ENCODE peak calls at places on chromosomes 3 and 15, in five cellular contexts. W, X, O, I and Y are unnamed samples.
A peak's percentile ranks its signal among the peaks of the same experiment; 100 is the strongest.

GRCh38 chr15:23422099-23422945 is 24.7 kb downstream of the GOLGA6L2 start:
- DNase-seq in O (peak; percentile 89), I (no peak), X (no peak), W (no peak), Y (peak; percentile 65)

GRCh38 chr3:55468251-55468650 is 18.9 kb downstream of the WNT5A start:
- DNase-seq in W (no peak), I (no peak), O (no peak), X (no peak), Y (no peak)

GRCh38 chr3:187919018-187919417 is 173.8 kb upstream of the BCL6 start:
- DNase-seq in X (no peak), O (no peak), I (no peak), W (peak; percentile 60), Y (no peak)

GRCh38 chr15:70505971-70506887 is 257.1 kb downstream of the UACA start:
- DNase-seq in O (no peak), X (no peak), I (no peak), W (no peak), Y (no peak)

GRCh38 chr15:54567408-54568040 is 589.3 kb downstream of the UNC13C start:
- DNase-seq in W (no peak), I (no peak), X (no peak), O (no peak), Y (no peak)

GRCh38 chr3:155481089-155481488 is 187.6 kb upstream of the STRIT1 start:
- DNase-seq in W (no peak), I (no peak), O (no peak), X (no peak), Y (no peak)

GRCh38 chr3:11096266-11097135 is 57.8 kb upstream of the HRH1 start:
- DNase-seq in O (peak; percentile 89), W (no peak), X (peak; percentile 74), I (peak; percentile 93), Y (no peak)

GRCh38 chr15:70714575-70714974 is 48.8 kb downstream of the UACA start:
- DNase-seq in I (peak; percentile 47), O (no peak), X (no peak), W (no peak), Y (no peak)

GRCh38 chr15:69296606-69297005 is 2.1 kb upstream of the PAQR5 start:
- DNase-seq in X (no peak), O (peak; percentile 19), I (no peak), W (no peak), Y (no peak)

GRCh38 chr3:69665026-69665739 is 74.1 kb upstream of the MITF start:
- DNase-seq in I (peak; percentile 73), O (no peak), X (no peak), W (no peak), Y (no peak)

GRCh38 chr3:38314112-38314766 is 32.1 kb downstream of the SLC22A14 start:
- DNase-seq in X (no peak), W (no peak), I (no peak), O (no peak), Y (no peak)

GRCh38 chr3:123949606-123950005 is 11.4 kb downstream of the CCDC14 start:
- DNase-seq in I (peak; percentile 62), X (no peak), W (no peak), O (no peak), Y (no peak)

GRCh38 chr3:78632925-78633324 is 1134.9 kb downstream of the ROBO1 start:
- DNase-seq in W (no peak), I (no peak), X (no peak), O (no peak), Y (no peak)

GRCh38 chr3:49602877-49603411 is 48.7 kb downstream of the BSN start:
- DNase-seq in I (peak; percentile 83), X (peak; percentile 63), W (peak; percentile 32), O (no peak), Y (no peak)

GRCh38 chr3:48215019-48215418 is 8.3 kb upstream of the CAMP start:
- DNase-seq in W (no peak), I (no peak), O (peak; percentile 77), X (no peak), Y (peak; percentile 72)

GRCh38 chr3:107846282-107846852 is 244.5 kb downstream of the CD47 start:
- DNase-seq in O (peak; percentile 81), X (peak; percentile 64), I (peak; percentile 25), W (peak; percentile 4), Y (no peak)

GRCh38 chr3:128280466-128281455 is 127.5 kb downstream of the EEFSEC start:
- DNase-seq in W (no peak), I (no peak), O (no peak), X (no peak), Y (no peak)

GRCh38 chr3:27089641-27090040 is 279.5 kb downstream of the NEK10 start:
- DNase-seq in O (no peak), X (no peak), W (no peak), I (no peak), Y (no peak)

GRCh38 chr3:49803464-49804140 is 541 bp downstream of the INKA1 start:
- DNase-seq in W (peak; percentile 66), X (no peak), O (no peak), I (peak; percentile 90), Y (peak; percentile 79)

GRCh38 chr3:184662192-184662591 is 49.7 kb downstream of the MAGEF1 start:
- DNase-seq in W (no peak), X (no peak), I (no peak), O (no peak), Y (no peak)

GRCh38 chr3:178513539-178514410 is 22.5 kb upstream of the KCNMB2 start:
- DNase-seq in X (no peak), O (no peak), I (no peak), W (no peak), Y (no peak)

GRCh38 chr3:32848215-32848614 is 30.4 kb downstream of the TRIM71 start:
- DNase-seq in I (no peak), W (no peak), X (no peak), O (no peak), Y (no peak)

DNA sequence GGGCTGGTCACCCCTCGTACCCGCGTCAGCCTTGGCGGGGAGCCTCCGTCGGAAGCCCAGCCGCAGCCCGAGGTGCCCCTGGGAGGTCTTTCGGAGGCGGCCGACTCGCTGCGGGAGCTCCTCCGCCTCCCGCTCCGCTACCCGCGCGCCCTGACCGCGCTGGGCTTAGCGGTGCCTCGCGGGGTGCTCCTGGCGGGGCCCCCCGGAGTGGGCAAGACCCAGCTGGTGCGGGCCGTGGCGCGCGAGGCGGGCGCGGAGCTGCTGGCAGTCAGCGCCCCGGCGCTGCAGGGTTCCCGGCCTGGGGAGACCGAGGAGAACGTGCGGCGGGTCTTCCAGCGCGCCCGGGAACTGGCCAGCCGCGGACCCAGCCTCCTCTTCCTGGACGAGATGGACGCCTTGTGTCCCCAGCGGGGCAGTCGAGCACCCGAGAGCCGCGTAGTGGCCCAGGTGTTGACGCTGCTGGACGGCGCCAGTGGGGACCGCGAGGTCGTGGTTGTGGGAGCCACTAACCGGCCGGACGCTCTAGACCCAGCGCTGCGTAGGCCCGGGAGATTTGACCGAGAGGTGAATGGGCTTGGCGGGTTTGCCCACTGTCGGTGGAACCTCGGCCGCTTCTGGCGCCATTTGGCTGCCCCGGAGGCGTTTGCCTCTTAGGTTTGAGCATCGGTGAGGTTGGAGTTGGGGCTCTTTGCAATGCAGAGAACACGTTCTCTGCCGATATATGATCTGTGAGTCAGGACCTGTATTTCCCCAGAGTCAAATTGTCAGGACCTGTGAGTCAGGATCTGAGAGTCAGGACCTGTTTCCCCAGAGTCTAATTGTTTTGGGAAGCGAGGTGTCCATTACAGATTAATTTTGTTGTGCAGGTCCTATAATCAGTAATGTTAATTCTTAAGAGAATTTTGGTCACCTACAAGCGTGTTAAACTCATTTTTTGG is 24.9 kb upstream of the GATM start:
- DNase-seq in I (peak; percentile 89), W (no peak), O (no peak), X (no peak), Y (peak; percentile 66)
- H3K27ac ChIP-seq in I (peak overlapping the region; percentile 63), W (peak overlapping the region; percentile 80), O (peak overlapping the region; percentile 90), X (peak overlapping the region; percentile 97), Y (peak overlapping the region; percentile 88)

DNA sequence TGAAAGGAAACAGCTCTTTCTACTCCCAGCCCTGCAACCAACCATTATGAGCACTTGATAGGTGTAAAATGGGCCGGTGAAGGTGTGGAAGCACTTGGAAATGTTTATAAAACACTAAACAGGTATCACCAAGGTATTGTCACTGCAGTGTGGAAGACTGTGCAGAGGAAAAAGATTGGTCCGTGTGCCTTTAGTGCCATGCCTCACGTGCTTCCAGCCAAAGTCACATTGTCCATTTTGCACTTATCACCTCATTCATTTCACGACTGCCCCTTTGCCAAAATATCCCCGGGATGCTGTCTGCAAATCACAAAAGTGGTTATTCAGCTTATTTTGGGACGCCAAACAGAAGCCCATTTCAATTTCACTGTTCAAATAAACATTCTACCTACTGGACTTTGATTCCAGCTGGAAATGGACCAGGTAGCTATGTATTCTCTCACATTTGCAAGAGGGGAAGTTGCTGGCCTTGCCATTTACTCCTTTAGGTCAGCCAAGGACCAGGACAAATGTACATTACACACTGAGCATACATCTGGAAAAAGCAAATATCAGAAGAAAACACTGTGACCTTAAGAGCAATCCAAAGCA is 58.4 kb downstream of the ARRDC4 start:
- DNase-seq in I (no peak), W (no peak), X (no peak), O (no peak), Y (no peak)
- H3K27ac ChIP-seq in I (no peak overlapping the region), W (no peak overlapping the region), X (no peak overlapping the region), O (no peak overlapping the region), Y (no peak overlapping the region)

DNA sequence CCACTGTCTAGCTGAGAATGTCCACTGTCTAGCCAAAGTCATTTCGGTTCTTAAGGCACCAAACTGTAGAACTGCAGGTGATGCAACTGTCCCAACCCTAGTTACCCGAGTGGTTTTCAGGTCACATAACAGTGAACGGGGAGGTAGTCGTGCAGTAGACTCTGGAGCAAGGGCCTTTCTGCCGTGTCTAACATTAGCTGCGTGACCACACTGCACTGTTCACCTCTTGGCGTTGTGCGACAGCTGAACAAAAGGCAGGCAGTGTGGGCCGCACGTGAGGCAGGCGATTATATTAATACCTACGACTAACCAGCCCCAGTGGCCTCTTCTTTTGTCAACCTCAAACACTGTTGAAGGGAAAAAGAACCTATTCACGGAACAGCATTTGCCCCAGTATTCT is 2.8 kb downstream of the LRRN1 start:
- DNase-seq in X (no peak), W (no peak), O (no peak), I (no peak), Y (no peak)
- H3K27ac ChIP-seq in X (no peak overlapping the region), W (no peak overlapping the region), O (no peak overlapping the region), I (no peak overlapping the region), Y (no peak overlapping the region)

GRCh38 chr15:63023351-63023945 is 19.1 kb upstream of the TPM1 start:
- DNase-seq in X (no peak), I (peak; percentile 63), O (no peak), W (no peak), Y (no peak)

GRCh38 chr15:63021031-63021430 is 21.5 kb upstream of the TPM1 start:
- DNase-seq in W (no peak), I (peak; percentile 36), X (no peak), O (no peak), Y (no peak)

GRCh38 chr15:63022663-63023062 is 19.9 kb upstream of the TPM1 start:
- DNase-seq in I (no peak), O (no peak), X (no peak), W (no peak), Y (no peak)

GRCh38 chr15:63020128-63020527 is 22.4 kb upstream of the TPM1 start:
- DNase-seq in X (no peak), I (no peak), W (no peak), O (no peak), Y (no peak)

DNA sequence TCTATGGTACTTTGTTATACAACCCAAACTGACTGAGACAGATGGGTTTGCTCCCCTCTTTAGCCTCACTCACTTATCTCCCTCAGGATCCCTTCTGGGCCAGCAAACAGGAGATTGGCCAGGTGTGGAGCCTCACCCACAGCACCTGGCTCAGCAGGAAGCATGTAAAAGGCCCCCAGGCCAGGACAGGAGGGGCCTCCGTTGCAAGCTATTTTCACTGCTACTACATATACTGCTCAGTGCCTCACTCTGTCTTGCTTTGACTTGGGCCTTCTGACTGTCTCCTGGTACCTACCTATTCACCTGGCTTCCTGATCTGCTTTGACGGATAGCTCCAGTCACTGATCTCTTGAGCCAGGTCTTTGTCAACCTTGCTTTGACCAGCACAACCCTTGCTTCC is 20.4 kb upstream of the TPM1 start:
- DNase-seq in I (no peak), O (no peak), X (no peak), W (no peak), Y (no peak)
- H3K27ac ChIP-seq in I (no peak overlapping the region), O (peak overlapping the region; percentile 70), X (no peak overlapping the region), W (no peak overlapping the region), Y (no peak overlapping the region)

GRCh38 chr3:176399193-176399592 is 798.1 kb downstream of the TBL1XR1 start:
- DNase-seq in W (no peak), I (no peak), X (no peak), O (no peak), Y (no peak)
- H3K27ac ChIP-seq in W (no peak overlapping the region), I (no peak overlapping the region), X (no peak overlapping the region), O (no peak overlapping the region), Y (no peak overlapping the region)